ENCODE peak calls at places on chromosomes 7 and 10, in seven cellular contexts. I, P, Z, D, C, T and V are unnamed samples.

GRCh38 chr7:91630581-91631370 is 249.7 kb downstream of the MTERF1 start:
- DNase-seq in I (no peak), P (no peak), Z (no peak), D (no peak), C (no peak), T (no peak), V (no peak)

GRCh38 chr7:79504607-79505389 is 51.3 kb upstream of the MAGI2 start:
- DNase-seq in I (no peak), P (no peak), Z (peak; percentile 33), D (peak; percentile 29), C (no peak), T (peak; percentile 6), V (no peak)

GRCh38 chr10:92432596-92432995 is 141.3 kb downstream of the IDE start:
- DNase-seq in I (no peak), P (peak; percentile 19), Z (no peak), D (no peak), C (no peak), T (no peak), V (no peak)

GRCh38 chr10:86961481-86962091 is 3.2 kb downstream of the SNCG start:
- DNase-seq in I (no peak), P (peak; percentile 5), Z (peak; percentile 5), D (no peak), C (no peak), T (peak; percentile 25), V (no peak)

GRCh38 chr7:78151229-78151628 is 352.7 kb downstream of the PHTF2 start:
- DNase-seq in I (no peak), P (no peak), Z (no peak), D (peak; percentile 53), C (no peak), T (no peak), V (no peak)

GRCh38 chr7:143390098-143390772 is 9.1 kb downstream of the ZYX start:
- DNase-seq in I (no peak), P (no peak), Z (no peak), D (peak; percentile 8), C (no peak), T (no peak), V (no peak)

GRCh38 chr10:112510384-112510783 is 63.4 kb downstream of the VTI1A start:
- DNase-seq in I (no peak), P (no peak), Z (no peak), D (no peak), C (no peak), T (no peak), V (no peak)

GRCh38 chr10:74746813-74747212 is 79.6 kb upstream of the KAT6B start:
- DNase-seq in I (no peak), P (no peak), Z (no peak), D (no peak), C (no peak), T (no peak), V (no peak)

GRCh38 chr10:91163269-91163708 is 57.2 kb upstream of the PCGF5 start:
- DNase-seq in I (peak; percentile 42), P (peak; percentile 54), Z (peak; percentile 72), D (peak; percentile 63), C (peak; percentile 72), T (peak; percentile 43), V (no peak)

GRCh38 chr10:6053816-6054581 is 8.2 kb downstream of the IL2RA start:
- DNase-seq in I (peak; percentile 43), P (no peak), Z (peak; percentile 54), D (no peak), C (no peak), T (no peak), V (no peak)

GRCh38 chr7:50661345-50662058 is 96.3 kb upstream of the DDC start:
- DNase-seq in I (no peak), P (no peak), Z (no peak), D (no peak), C (no peak), T (no peak), V (no peak)

GRCh38 chr7:6423942-6424701 is 23.6 kb downstream of the DAGLB start:
- DNase-seq in I (peak; percentile 42), P (no peak), Z (no peak), D (no peak), C (no peak), T (peak; percentile 61), V (no peak)

GRCh38 chr10:576130-576465 is 113.4 kb downstream of the DIP2C start:
- DNase-seq in I (no peak), P (no peak), Z (no peak), D (peak; percentile 51), C (no peak), T (no peak), V (no peak)

GRCh38 chr7:113873554-113874151 is 45.2 kb downstream of the PPP1R3A start:
- DNase-seq in I (no peak), P (no peak), Z (no peak), D (no peak), C (no peak), T (no peak), V (no peak)

GRCh38 chr7:72334066-72334465 is 78.1 kb downstream of the CALN1 start:
- DNase-seq in I (peak; percentile 25), P (no peak), Z (no peak), D (no peak), C (peak; percentile 15), T (no peak), V (no peak)

GRCh38 chr10:125370578-125370977 is 210.2 kb upstream of the CTBP2 start:
- DNase-seq in I (peak; percentile 8), P (peak; percentile 93), Z (peak; percentile 65), D (no peak), C (no peak), T (no peak), V (peak; percentile 66)
- TF ChIP-seq CTCF in I (peak; percentile 51), P (no peak), Z (peak; percentile 40), D (no peak), C (peak; percentile 65), T (peak; percentile 25), V (peak; percentile 58)

GRCh38 chr10:35640474-35640873 is 1.6 kb downstream of the FZD8 start:
- DNase-seq in I (peak; percentile 75), P (peak; percentile 70), Z (peak; percentile 87), D (peak; percentile 76), C (peak; percentile 77), T (peak; percentile 94), V (peak; percentile 61)
- TF ChIP-seq CTCF in I (peak; percentile 65), P (peak; percentile 33), Z (peak; percentile 52), D (peak; percentile 26), C (peak; percentile 67), T (peak; percentile 51), V (peak; percentile 58)

GRCh38 chr10:17290226-17290625 is 62.2 kb downstream of the VIM start:
- DNase-seq in I (peak; percentile 21), P (no peak), Z (no peak), D (peak; percentile 8), C (no peak), T (peak; percentile 63), V (no peak)
- TF ChIP-seq CTCF in I (peak; percentile 63), P (no peak), Z (peak; percentile 28), D (no peak), C (peak; percentile 23), T (peak; percentile 71), V (peak; percentile 60)

DNA sequence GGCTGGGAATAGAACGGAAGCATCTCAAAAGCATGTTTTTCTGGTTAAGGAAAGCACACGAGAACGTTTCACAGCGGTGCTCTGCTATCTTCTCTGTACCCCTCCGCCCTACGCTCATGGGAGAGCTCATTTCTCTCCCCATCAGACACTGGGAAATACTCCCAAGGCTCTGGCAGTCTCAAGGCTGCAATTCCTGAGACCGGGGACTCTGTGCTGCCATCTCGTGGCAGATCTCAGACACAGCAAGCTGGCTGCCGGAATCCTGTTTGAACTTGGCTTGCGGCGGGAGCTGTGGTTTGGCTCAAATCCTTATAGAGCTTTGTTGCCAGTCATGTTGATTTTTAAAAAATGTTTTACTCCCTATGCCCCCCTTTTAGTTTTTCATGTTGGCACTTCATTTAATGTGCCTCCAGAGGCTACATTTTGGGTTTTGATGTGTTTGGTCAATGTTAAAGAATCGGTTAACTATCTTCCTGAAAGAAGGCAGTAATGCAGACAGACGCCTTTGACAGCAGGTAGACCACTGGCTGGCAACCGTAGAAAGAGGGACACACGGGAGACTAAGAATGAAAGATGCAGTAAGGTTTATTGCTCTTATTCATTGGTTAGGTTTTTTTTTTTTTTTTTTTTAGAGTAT is 27.6 kb downstream of the BMPER start:
- DNase-seq in I (peak; percentile 73), P (peak; percentile 87), Z (peak; percentile 84), D (peak; percentile 95), C (peak; percentile 86), T (peak; percentile 89), V (peak; percentile 86)
- TF ChIP-seq CTCF in I (peak; percentile 78), P (peak; percentile 81), Z (peak; percentile 94), D (peak; percentile 99), C (peak; percentile 98), T (peak; percentile 90), V (peak; percentile 95)

GRCh38 chr10:60444494-60445064 is 54.9 kb upstream of the ANK3 start:
- DNase-seq in I (no peak), P (no peak), Z (no peak), D (peak; percentile 67), C (no peak), T (peak; percentile 90), V (no peak)
- TF ChIP-seq CTCF in I (peak; percentile 26), P (no peak), Z (peak; percentile 78), D (peak; percentile 59), C (peak; percentile 82), T (peak; percentile 99), V (peak; percentile 77)

GRCh38 chr10:119468542-119469324 is 73.8 kb downstream of the RGS10 start:
- DNase-seq in I (peak; percentile 66), P (no peak), Z (no peak), D (no peak), C (no peak), T (no peak), V (no peak)
- TF ChIP-seq CTCF in I (no peak), P (no peak), Z (no peak), D (no peak), C (no peak), T (no peak), V (no peak)

GRCh38 chr10:116364808-116365207 is 40.6 kb downstream of the CCDC172 start:
- DNase-seq in I (no peak), P (no peak), Z (no peak), D (no peak), C (no peak), T (no peak), V (no peak)
- TF ChIP-seq CTCF in I (no peak), P (no peak), Z (no peak), D (no peak), C (no peak), T (no peak), V (no peak)

DNA sequence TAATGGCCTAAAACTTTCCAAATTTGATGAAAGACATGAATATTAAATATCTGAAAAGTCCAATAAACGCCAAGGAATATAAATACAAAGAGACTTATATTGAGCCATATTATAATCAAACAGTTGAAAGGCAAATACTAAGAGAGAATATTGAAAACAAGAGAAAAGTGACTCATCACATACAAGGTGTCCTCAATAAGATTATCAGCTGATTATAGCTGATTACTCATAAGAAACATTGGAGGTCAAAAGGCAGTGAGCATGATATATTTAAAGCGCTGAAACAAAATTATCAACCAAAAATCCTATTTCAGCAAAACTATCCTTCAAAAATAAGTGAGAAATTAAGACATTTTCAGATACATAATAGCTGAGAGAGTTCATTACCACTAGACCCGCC is 7.8 kb upstream of the NPC1L1 start:
- DNase-seq in I (peak; percentile 11), P (no peak), Z (no peak), D (no peak), C (no peak), T (no peak), V (no peak)
- TF ChIP-seq CTCF in I (no peak), P (no peak), Z (no peak), D (no peak), C (no peak), T (no peak), V (no peak)